ENCODE peak calls at places on chromosomes 16 and 17, in nine cellular contexts. One of them, this sample, is unnamed.

GRCh38 chr17:63442074-63442473 is 4.0 kb downstream of the CYB561 start:
- DNase-seq in cardiac muscle cell: no peak
- DNase-seq in lower leg skin: no peak
- DNase-seq in kidney epithelial cell: no peak
- DNase-seq in heart left ventricle: no peak
- DNase-seq in sigmoid colon: no peak
- DNase-seq in AG10803: no peak
- DNase-seq in fibroblast of mammary gland: no peak
- DNase-seq in IMR-90: no peak
- DNase-seq in this sample: no peak

GRCh38 chr16:64627288-64627687 is 494.6 kb downstream of the CDH11 start:
- DNase-seq in lower leg skin: no peak
- DNase-seq in heart left ventricle: no peak
- DNase-seq in fibroblast of mammary gland: peak
- DNase-seq in kidney epithelial cell: no peak
- DNase-seq in IMR-90: no peak
- DNase-seq in sigmoid colon: no peak
- DNase-seq in cardiac muscle cell: peak
- DNase-seq in AG10803: no peak
- DNase-seq in this sample: peak

GRCh38 chr17:83180264-83180995 is 101.0 kb downstream of the METRNL start:
- DNase-seq in kidney epithelial cell: no peak
- DNase-seq in AG10803: no peak
- DNase-seq in lower leg skin: peak
- DNase-seq in heart left ventricle: no peak
- DNase-seq in fibroblast of mammary gland: no peak
- DNase-seq in IMR-90: no peak
- DNase-seq in cardiac muscle cell: no peak
- DNase-seq in sigmoid colon: peak
- DNase-seq in this sample: no peak

GRCh38 chr17:43772877-43773648 is 5.7 kb downstream of the DUSP3 start:
- DNase-seq in lower leg skin: peak
- DNase-seq in IMR-90: no peak
- DNase-seq in kidney epithelial cell: no peak
- DNase-seq in fibroblast of mammary gland: no peak
- DNase-seq in heart left ventricle: peak
- DNase-seq in AG10803: no peak
- DNase-seq in sigmoid colon: no peak
- DNase-seq in cardiac muscle cell: peak
- DNase-seq in this sample: no peak

GRCh38 chr16:49510676-49511305 is 137.2 kb downstream of the C16orf78 start:
- DNase-seq in fibroblast of mammary gland: no peak
- DNase-seq in IMR-90: no peak
- DNase-seq in AG10803: no peak
- DNase-seq in cardiac muscle cell: no peak
- DNase-seq in sigmoid colon: no peak
- DNase-seq in heart left ventricle: no peak
- DNase-seq in kidney epithelial cell: no peak
- DNase-seq in lower leg skin: no peak
- DNase-seq in this sample: no peak

GRCh38 chr16:69924777-69925191 is 26.4 kb upstream of the CLEC18A start:
- DNase-seq in heart left ventricle: peak
- DNase-seq in IMR-90: peak
- DNase-seq in kidney epithelial cell: peak
- DNase-seq in cardiac muscle cell: peak
- DNase-seq in sigmoid colon: peak
- DNase-seq in lower leg skin: no peak
- DNase-seq in AG10803: peak
- DNase-seq in fibroblast of mammary gland: peak
- DNase-seq in this sample: peak

GRCh38 chr17:82031303-82031884 is at the start of gene RAC3:
- DNase-seq in heart left ventricle: no peak
- DNase-seq in cardiac muscle cell: peak
- DNase-seq in sigmoid colon: no peak
- DNase-seq in AG10803: no peak
- DNase-seq in fibroblast of mammary gland: no peak
- DNase-seq in IMR-90: peak
- DNase-seq in lower leg skin: no peak
- DNase-seq in kidney epithelial cell: no peak
- DNase-seq in this sample: peak

GRCh38 chr16:17666293-17666692 is 195.5 kb upstream of the XYLT1 start:
- DNase-seq in AG10803: no peak
- DNase-seq in lower leg skin: no peak
- DNase-seq in fibroblast of mammary gland: no peak
- DNase-seq in sigmoid colon: no peak
- DNase-seq in heart left ventricle: no peak
- DNase-seq in kidney epithelial cell: no peak
- DNase-seq in IMR-90: no peak
- DNase-seq in cardiac muscle cell: no peak
- DNase-seq in this sample: no peak

GRCh38 chr17:77526728-77527355 is 386.1 kb downstream of the SEC14L1 start:
- DNase-seq in sigmoid colon: no peak
- DNase-seq in heart left ventricle: no peak
- DNase-seq in IMR-90: no peak
- DNase-seq in cardiac muscle cell: no peak
- DNase-seq in lower leg skin: no peak
- DNase-seq in AG10803: no peak
- DNase-seq in kidney epithelial cell: no peak
- DNase-seq in fibroblast of mammary gland: no peak
- DNase-seq in this sample: no peak

GRCh38 chr17:56629450-56630187 is 36.1 kb downstream of the NOG start:
- DNase-seq in AG10803: peak
- DNase-seq in heart left ventricle: no peak
- DNase-seq in sigmoid colon: no peak
- DNase-seq in cardiac muscle cell: peak
- DNase-seq in fibroblast of mammary gland: peak
- DNase-seq in IMR-90: peak
- DNase-seq in lower leg skin: no peak
- DNase-seq in kidney epithelial cell: no peak
- DNase-seq in this sample: peak

GRCh38 chr17:50877838-50878237 is 11.7 kb upstream of the TOB1 start:
- DNase-seq in IMR-90: no peak
- DNase-seq in cardiac muscle cell: no peak
- DNase-seq in kidney epithelial cell: no peak
- DNase-seq in AG10803: no peak
- DNase-seq in heart left ventricle: no peak
- DNase-seq in sigmoid colon: no peak
- DNase-seq in fibroblast of mammary gland: no peak
- DNase-seq in lower leg skin: no peak
- DNase-seq in this sample: no peak

GRCh38 chr17:21098934-21099687 is 27.7 kb upstream of the DHRS7B start:
- DNase-seq in kidney epithelial cell: no peak
- DNase-seq in IMR-90: peak
- DNase-seq in cardiac muscle cell: peak
- DNase-seq in lower leg skin: peak
- DNase-seq in sigmoid colon: no peak
- DNase-seq in AG10803: peak
- DNase-seq in fibroblast of mammary gland: peak
- DNase-seq in heart left ventricle: peak
- DNase-seq in this sample: peak

GRCh38 chr17:78706271-78706915 is 75.7 kb downstream of the CYTH1 start:
- DNase-seq in IMR-90: peak
- DNase-seq in lower leg skin: peak
- DNase-seq in kidney epithelial cell: peak
- DNase-seq in AG10803: no peak
- DNase-seq in fibroblast of mammary gland: no peak
- DNase-seq in sigmoid colon: no peak
- DNase-seq in heart left ventricle: no peak
- DNase-seq in cardiac muscle cell: no peak
- DNase-seq in this sample: peak

GRCh38 chr16:23182675-23183485 is at the start of gene SCNN1G:
- DNase-seq in AG10803: no peak
- DNase-seq in sigmoid colon: no peak
- DNase-seq in fibroblast of mammary gland: no peak
- DNase-seq in lower leg skin: no peak
- DNase-seq in IMR-90: no peak
- DNase-seq in heart left ventricle: no peak
- DNase-seq in kidney epithelial cell: no peak
- DNase-seq in cardiac muscle cell: no peak
- DNase-seq in this sample: no peak

GRCh38 chr17:74748529-74749261 is at the start of gene NHERF1:
- DNase-seq in lower leg skin: peak
- DNase-seq in kidney epithelial cell: peak
- DNase-seq in sigmoid colon: peak
- DNase-seq in IMR-90: peak
- DNase-seq in heart left ventricle: peak
- DNase-seq in cardiac muscle cell: peak
- DNase-seq in AG10803: peak
- DNase-seq in fibroblast of mammary gland: peak
- DNase-seq in this sample: peak
- TF ChIP-seq CTCF in lower leg skin: no peak
- TF ChIP-seq CTCF in kidney epithelial cell: peak
- TF ChIP-seq CTCF in sigmoid colon: no peak
- TF ChIP-seq CTCF in IMR-90: peak
- TF ChIP-seq CTCF in heart left ventricle: peak
- TF ChIP-seq CTCF in cardiac muscle cell: no peak
- TF ChIP-seq CTCF in AG10803: no peak
- TF ChIP-seq CTCF in fibroblast of mammary gland: no peak
- TF ChIP-seq CTCF in this sample: peak

DNA sequence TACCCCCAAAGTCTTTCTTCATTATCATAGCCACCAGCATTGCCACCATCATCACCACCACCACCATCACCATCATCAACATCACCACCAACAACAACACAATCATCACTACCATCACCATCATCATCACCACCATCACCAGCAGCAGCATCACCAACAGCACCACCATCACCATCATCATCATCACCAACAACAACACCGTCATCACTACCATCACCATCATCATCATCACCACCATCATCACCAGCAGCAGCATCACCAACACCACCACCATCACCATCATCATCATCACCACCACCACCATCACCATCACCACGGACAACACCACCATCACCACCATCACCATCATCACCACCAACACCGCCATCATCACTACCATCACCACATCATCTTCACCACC is 500 bp upstream of the TMEM114 start:
- DNase-seq in fibroblast of mammary gland: no peak
- DNase-seq in sigmoid colon: no peak
- DNase-seq in cardiac muscle cell: no peak
- DNase-seq in kidney epithelial cell: no peak
- DNase-seq in heart left ventricle: no peak
- DNase-seq in IMR-90: no peak
- DNase-seq in AG10803: no peak
- DNase-seq in lower leg skin: no peak
- DNase-seq in this sample: no peak
- H3K4me3 ChIP-seq in fibroblast of mammary gland: no peak
- H3K4me3 ChIP-seq in sigmoid colon: no peak
- H3K4me3 ChIP-seq in cardiac muscle cell: no peak
- H3K4me3 ChIP-seq in kidney epithelial cell: no peak
- H3K4me3 ChIP-seq in heart left ventricle: no peak
- H3K4me3 ChIP-seq in IMR-90: no peak
- H3K4me3 ChIP-seq in AG10803: no peak
- H3K4me3 ChIP-seq in lower leg skin: no peak
- H3K4me3 ChIP-seq in this sample: no peak

GRCh38 chr16:89704281-89704680 is 2.8 kb upstream of the SPATA2L start:
- DNase-seq in sigmoid colon: no peak
- DNase-seq in cardiac muscle cell: no peak
- DNase-seq in heart left ventricle: no peak
- DNase-seq in kidney epithelial cell: no peak
- DNase-seq in fibroblast of mammary gland: no peak
- DNase-seq in lower leg skin: no peak
- DNase-seq in AG10803: no peak
- DNase-seq in IMR-90: no peak
- DNase-seq in this sample: no peak

GRCh38 chr16:89700100-89700648 is 1.3 kb downstream of the SPATA2L start:
- DNase-seq in IMR-90: peak
- DNase-seq in lower leg skin: peak
- DNase-seq in heart left ventricle: peak
- DNase-seq in fibroblast of mammary gland: peak
- DNase-seq in sigmoid colon: peak
- DNase-seq in AG10803: peak
- DNase-seq in cardiac muscle cell: peak
- DNase-seq in kidney epithelial cell: peak
- DNase-seq in this sample: peak

GRCh38 chr16:89705006-89705405 is 3.5 kb upstream of the SPATA2L start:
- DNase-seq in fibroblast of mammary gland: no peak
- DNase-seq in cardiac muscle cell: no peak
- DNase-seq in AG10803: no peak
- DNase-seq in heart left ventricle: no peak
- DNase-seq in IMR-90: no peak
- DNase-seq in sigmoid colon: no peak
- DNase-seq in kidney epithelial cell: no peak
- DNase-seq in lower leg skin: no peak
- DNase-seq in this sample: no peak

GRCh38 chr16:89700649-89701424 is 668 bp downstream of the SPATA2L start:
- DNase-seq in cardiac muscle cell: peak
- DNase-seq in AG10803: no peak
- DNase-seq in sigmoid colon: no peak
- DNase-seq in heart left ventricle: no peak
- DNase-seq in fibroblast of mammary gland: no peak
- DNase-seq in lower leg skin: no peak
- DNase-seq in kidney epithelial cell: no peak
- DNase-seq in IMR-90: peak
- DNase-seq in this sample: peak

DNA sequence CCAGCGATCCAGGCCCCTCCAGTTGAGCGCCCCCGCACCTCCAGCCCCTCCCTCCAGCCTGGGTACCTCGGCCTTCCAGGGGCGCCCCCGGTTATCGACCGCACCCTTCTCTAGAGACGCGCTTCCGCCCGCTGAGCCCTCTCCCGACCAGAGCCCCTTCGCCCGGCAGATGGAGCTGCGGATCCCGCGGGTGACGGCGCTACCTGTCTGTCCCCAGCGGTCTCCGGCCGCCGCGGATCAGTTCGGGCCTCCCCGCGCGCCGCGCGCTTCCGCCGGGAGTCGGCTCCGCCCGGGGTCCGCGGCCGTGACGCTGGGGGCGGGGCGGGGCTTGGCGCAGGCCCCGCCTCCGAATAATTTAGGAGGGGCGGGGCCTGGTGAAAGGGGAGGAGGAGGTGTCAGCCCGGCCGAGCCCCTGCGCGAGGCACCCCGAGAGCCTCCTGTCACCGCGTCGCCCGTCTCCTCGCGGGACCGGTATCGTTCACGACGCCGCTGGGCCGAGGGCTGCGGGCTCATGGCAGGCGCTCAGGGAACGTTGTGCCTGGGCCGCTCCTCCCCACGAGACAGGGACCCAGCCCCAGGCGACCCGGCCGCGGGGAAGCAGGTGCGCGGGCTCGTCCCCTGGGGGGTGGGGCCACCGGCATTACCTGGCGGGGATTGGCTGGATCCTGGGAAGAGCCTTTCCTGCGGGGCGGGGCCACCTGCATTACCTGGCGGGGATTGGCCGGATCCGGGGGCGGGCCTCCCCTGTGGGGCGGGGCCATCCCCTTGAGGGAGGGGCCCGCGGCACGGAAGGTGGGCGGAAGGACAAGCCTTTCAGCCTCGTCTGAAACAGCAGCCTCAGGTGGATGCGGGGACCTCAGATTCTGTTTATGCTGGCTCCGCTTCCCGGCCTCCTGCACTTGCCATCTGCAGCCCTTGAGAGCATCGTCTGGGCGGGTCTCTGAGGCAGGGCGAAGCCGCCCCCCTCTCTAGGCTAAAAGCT is at the start of gene SPATA2L:
- DNase-seq in IMR-90: peak
- DNase-seq in kidney epithelial cell: peak
- DNase-seq in lower leg skin: peak
- DNase-seq in sigmoid colon: peak
- DNase-seq in AG10803: peak
- DNase-seq in fibroblast of mammary gland: no peak
- DNase-seq in heart left ventricle: peak
- DNase-seq in cardiac muscle cell: peak
- DNase-seq in this sample: peak
- TF ChIP-seq CTCF in IMR-90: peak
- TF ChIP-seq CTCF in kidney epithelial cell: peak
- TF ChIP-seq CTCF in lower leg skin: no peak
- TF ChIP-seq CTCF in sigmoid colon: no peak
- TF ChIP-seq CTCF in AG10803: no peak
- TF ChIP-seq CTCF in fibroblast of mammary gland: no peak
- TF ChIP-seq CTCF in heart left ventricle: no peak
- TF ChIP-seq CTCF in cardiac muscle cell: no peak
- TF ChIP-seq CTCF in this sample: peak

GRCh38 chr17:5585814-5586558 is 1.7 kb upstream of the NLRP1 start:
- DNase-seq in sigmoid colon: no peak
- DNase-seq in cardiac muscle cell: peak
- DNase-seq in heart left ventricle: no peak
- DNase-seq in lower leg skin: no peak
- DNase-seq in fibroblast of mammary gland: no peak
- DNase-seq in AG10803: peak
- DNase-seq in IMR-90: peak
- DNase-seq in kidney epithelial cell: peak
- DNase-seq in this sample: peak
- H3K4me3 ChIP-seq in sigmoid colon: no peak
- H3K4me3 ChIP-seq in cardiac muscle cell: no peak
- H3K4me3 ChIP-seq in heart left ventricle: no peak
- H3K4me3 ChIP-seq in lower leg skin: no peak
- H3K4me3 ChIP-seq in fibroblast of mammary gland: no peak
- H3K4me3 ChIP-seq in AG10803: no peak
- H3K4me3 ChIP-seq in IMR-90: no peak
- H3K4me3 ChIP-seq in kidney epithelial cell: no peak
- H3K4me3 ChIP-seq in this sample: no peak

This sample was measured in choroid plexus epithelial cell.